ENCODE peak calls at places on chromosomes 11 and 22, in eight cellular contexts. One of them, this sample, is unnamed.

GRCh38 chr22:44449061-44449682 is 48.9 kb downstream of the RTL6 start:
- DNase-seq in NAMALWA: no peak
- DNase-seq in naive thymus-derived CD4-positive, alpha-beta T cell: no peak
- DNase-seq in activated CD8-positive, alpha-beta memory T cell treated with anti-CD3 and anti-CD28 coated beads for 24 hours: no peak
- DNase-seq in foreskin melanocyte: no peak
- DNase-seq in ureter: no peak
- DNase-seq in stimulated activated CD4-positive, alpha-beta T cell treated with anti-CD3 and anti-CD28 coated beads, Interleukin-1b, Interleukin-23, amount 100 ng/mL, for 48 hours: no peak
- DNase-seq in thoracic aorta: no peak
- DNase-seq in this sample: no peak

GRCh38 chr11:133070790-133071189 is 461.5 kb downstream of the OPCML start:
- DNase-seq in foreskin melanocyte: no peak
- DNase-seq in NAMALWA: no peak
- DNase-seq in thoracic aorta: no peak
- DNase-seq in stimulated activated CD4-positive, alpha-beta T cell treated with anti-CD3 and anti-CD28 coated beads, Interleukin-1b, Interleukin-23, amount 100 ng/mL, for 48 hours: no peak
- DNase-seq in naive thymus-derived CD4-positive, alpha-beta T cell: no peak
- DNase-seq in activated CD8-positive, alpha-beta memory T cell treated with anti-CD3 and anti-CD28 coated beads for 24 hours: no peak
- DNase-seq in ureter: no peak
- DNase-seq in this sample: no peak

GRCh38 chr11:1780700-1781592 is 17.2 kb upstream of the CTSD start:
- DNase-seq in foreskin melanocyte: peak
- DNase-seq in NAMALWA: no peak
- DNase-seq in thoracic aorta: no peak
- DNase-seq in activated CD8-positive, alpha-beta memory T cell treated with anti-CD3 and anti-CD28 coated beads for 24 hours: no peak
- DNase-seq in naive thymus-derived CD4-positive, alpha-beta T cell: peak
- DNase-seq in stimulated activated CD4-positive, alpha-beta T cell treated with anti-CD3 and anti-CD28 coated beads, Interleukin-1b, Interleukin-23, amount 100 ng/mL, for 48 hours: no peak
- DNase-seq in ureter: peak
- DNase-seq in this sample: no peak

GRCh38 chr11:92511522-92512203 is 287.0 kb downstream of the FAT3 start:
- DNase-seq in thoracic aorta: no peak
- DNase-seq in activated CD8-positive, alpha-beta memory T cell treated with anti-CD3 and anti-CD28 coated beads for 24 hours: no peak
- DNase-seq in ureter: no peak
- DNase-seq in stimulated activated CD4-positive, alpha-beta T cell treated with anti-CD3 and anti-CD28 coated beads, Interleukin-1b, Interleukin-23, amount 100 ng/mL, for 48 hours: no peak
- DNase-seq in NAMALWA: no peak
- DNase-seq in foreskin melanocyte: no peak
- DNase-seq in naive thymus-derived CD4-positive, alpha-beta T cell: no peak
- DNase-seq in this sample: no peak

GRCh38 chr22:31950226-31950625 is 5.9 kb downstream of the YWHAH start:
- DNase-seq in naive thymus-derived CD4-positive, alpha-beta T cell: no peak
- DNase-seq in activated CD8-positive, alpha-beta memory T cell treated with anti-CD3 and anti-CD28 coated beads for 24 hours: no peak
- DNase-seq in stimulated activated CD4-positive, alpha-beta T cell treated with anti-CD3 and anti-CD28 coated beads, Interleukin-1b, Interleukin-23, amount 100 ng/mL, for 48 hours: no peak
- DNase-seq in foreskin melanocyte: no peak
- DNase-seq in ureter: no peak
- DNase-seq in NAMALWA: no peak
- DNase-seq in thoracic aorta: no peak
- DNase-seq in this sample: no peak

GRCh38 chr22:38674888-38675287 is 6.9 kb upstream of the TOMM22 start:
- DNase-seq in activated CD8-positive, alpha-beta memory T cell treated with anti-CD3 and anti-CD28 coated beads for 24 hours: no peak
- DNase-seq in thoracic aorta: no peak
- DNase-seq in NAMALWA: no peak
- DNase-seq in stimulated activated CD4-positive, alpha-beta T cell treated with anti-CD3 and anti-CD28 coated beads, Interleukin-1b, Interleukin-23, amount 100 ng/mL, for 48 hours: no peak
- DNase-seq in ureter: no peak
- DNase-seq in naive thymus-derived CD4-positive, alpha-beta T cell: no peak
- DNase-seq in foreskin melanocyte: no peak
- DNase-seq in this sample: no peak

GRCh38 chr22:26797910-26798309 is 140.5 kb downstream of the MIAT start:
- DNase-seq in thoracic aorta: no peak
- DNase-seq in ureter: no peak
- DNase-seq in foreskin melanocyte: no peak
- DNase-seq in naive thymus-derived CD4-positive, alpha-beta T cell: no peak
- DNase-seq in activated CD8-positive, alpha-beta memory T cell treated with anti-CD3 and anti-CD28 coated beads for 24 hours: no peak
- DNase-seq in stimulated activated CD4-positive, alpha-beta T cell treated with anti-CD3 and anti-CD28 coated beads, Interleukin-1b, Interleukin-23, amount 100 ng/mL, for 48 hours: no peak
- DNase-seq in NAMALWA: peak
- DNase-seq in this sample: no peak

GRCh38 chr22:27192135-27192900 is 534.9 kb downstream of the MIAT start:
- DNase-seq in NAMALWA: no peak
- DNase-seq in foreskin melanocyte: no peak
- DNase-seq in thoracic aorta: no peak
- DNase-seq in ureter: no peak
- DNase-seq in activated CD8-positive, alpha-beta memory T cell treated with anti-CD3 and anti-CD28 coated beads for 24 hours: no peak
- DNase-seq in stimulated activated CD4-positive, alpha-beta T cell treated with anti-CD3 and anti-CD28 coated beads, Interleukin-1b, Interleukin-23, amount 100 ng/mL, for 48 hours: no peak
- DNase-seq in naive thymus-derived CD4-positive, alpha-beta T cell: no peak
- DNase-seq in this sample: no peak

GRCh38 chr11:86346513-86346912 is 28.2 kb upstream of the CCDC81 start:
- DNase-seq in NAMALWA: no peak
- DNase-seq in stimulated activated CD4-positive, alpha-beta T cell treated with anti-CD3 and anti-CD28 coated beads, Interleukin-1b, Interleukin-23, amount 100 ng/mL, for 48 hours: no peak
- DNase-seq in foreskin melanocyte: no peak
- DNase-seq in ureter: no peak
- DNase-seq in naive thymus-derived CD4-positive, alpha-beta T cell: no peak
- DNase-seq in activated CD8-positive, alpha-beta memory T cell treated with anti-CD3 and anti-CD28 coated beads for 24 hours: no peak
- DNase-seq in thoracic aorta: no peak
- DNase-seq in this sample: no peak

GRCh38 chr11:76640540-76640939 is 30.0 kb downstream of the LRRC32 start:
- DNase-seq in foreskin melanocyte: no peak
- DNase-seq in activated CD8-positive, alpha-beta memory T cell treated with anti-CD3 and anti-CD28 coated beads for 24 hours: peak
- DNase-seq in ureter: no peak
- DNase-seq in NAMALWA: no peak
- DNase-seq in thoracic aorta: no peak
- DNase-seq in stimulated activated CD4-positive, alpha-beta T cell treated with anti-CD3 and anti-CD28 coated beads, Interleukin-1b, Interleukin-23, amount 100 ng/mL, for 48 hours: no peak
- DNase-seq in naive thymus-derived CD4-positive, alpha-beta T cell: no peak
- DNase-seq in this sample: no peak

GRCh38 chr11:77147668-77148321 is 19.7 kb downstream of the MYO7A start:
- DNase-seq in ureter: no peak
- DNase-seq in thoracic aorta: no peak
- DNase-seq in foreskin melanocyte: no peak
- DNase-seq in activated CD8-positive, alpha-beta memory T cell treated with anti-CD3 and anti-CD28 coated beads for 24 hours: peak
- DNase-seq in NAMALWA: no peak
- DNase-seq in naive thymus-derived CD4-positive, alpha-beta T cell: no peak
- DNase-seq in stimulated activated CD4-positive, alpha-beta T cell treated with anti-CD3 and anti-CD28 coated beads, Interleukin-1b, Interleukin-23, amount 100 ng/mL, for 48 hours: peak
- DNase-seq in this sample: no peak

GRCh38 chr11:111796696-111797095 is 30.5 kb upstream of the PPP2R1B start:
- DNase-seq in naive thymus-derived CD4-positive, alpha-beta T cell: no peak
- DNase-seq in foreskin melanocyte: no peak
- DNase-seq in NAMALWA: no peak
- DNase-seq in ureter: no peak
- DNase-seq in activated CD8-positive, alpha-beta memory T cell treated with anti-CD3 and anti-CD28 coated beads for 24 hours: no peak
- DNase-seq in thoracic aorta: no peak
- DNase-seq in stimulated activated CD4-positive, alpha-beta T cell treated with anti-CD3 and anti-CD28 coated beads, Interleukin-1b, Interleukin-23, amount 100 ng/mL, for 48 hours: no peak
- DNase-seq in this sample: peak

GRCh38 chr11:123491241-123491640 is 61.2 kb downstream of the GRAMD1B start:
- DNase-seq in foreskin melanocyte: no peak
- DNase-seq in activated CD8-positive, alpha-beta memory T cell treated with anti-CD3 and anti-CD28 coated beads for 24 hours: no peak
- DNase-seq in NAMALWA: no peak
- DNase-seq in naive thymus-derived CD4-positive, alpha-beta T cell: no peak
- DNase-seq in stimulated activated CD4-positive, alpha-beta T cell treated with anti-CD3 and anti-CD28 coated beads, Interleukin-1b, Interleukin-23, amount 100 ng/mL, for 48 hours: no peak
- DNase-seq in ureter: no peak
- DNase-seq in thoracic aorta: no peak
- DNase-seq in this sample: no peak

GRCh38 chr11:26827567-26828037 is 105.7 kb upstream of the SLC5A12 start:
- DNase-seq in foreskin melanocyte: peak
- DNase-seq in activated CD8-positive, alpha-beta memory T cell treated with anti-CD3 and anti-CD28 coated beads for 24 hours: no peak
- DNase-seq in NAMALWA: no peak
- DNase-seq in naive thymus-derived CD4-positive, alpha-beta T cell: no peak
- DNase-seq in stimulated activated CD4-positive, alpha-beta T cell treated with anti-CD3 and anti-CD28 coated beads, Interleukin-1b, Interleukin-23, amount 100 ng/mL, for 48 hours: no peak
- DNase-seq in thoracic aorta: no peak
- DNase-seq in ureter: no peak
- DNase-seq in this sample: no peak

GRCh38 chr11:66846671-66847091 is 3.4 kb downstream of the RCE1 start:
- DNase-seq in foreskin melanocyte: no peak
- DNase-seq in ureter: peak
- DNase-seq in NAMALWA: no peak
- DNase-seq in activated CD8-positive, alpha-beta memory T cell treated with anti-CD3 and anti-CD28 coated beads for 24 hours: no peak
- DNase-seq in naive thymus-derived CD4-positive, alpha-beta T cell: no peak
- DNase-seq in thoracic aorta: no peak
- DNase-seq in stimulated activated CD4-positive, alpha-beta T cell treated with anti-CD3 and anti-CD28 coated beads, Interleukin-1b, Interleukin-23, amount 100 ng/mL, for 48 hours: no peak
- DNase-seq in this sample: no peak

GRCh38 chr11:61294717-61295595 is at the start of gene VWCE:
- DNase-seq in naive thymus-derived CD4-positive, alpha-beta T cell: peak
- DNase-seq in foreskin melanocyte: no peak
- DNase-seq in NAMALWA: peak
- DNase-seq in thoracic aorta: no peak
- DNase-seq in ureter: peak
- DNase-seq in activated CD8-positive, alpha-beta memory T cell treated with anti-CD3 and anti-CD28 coated beads for 24 hours: peak
- DNase-seq in stimulated activated CD4-positive, alpha-beta T cell treated with anti-CD3 and anti-CD28 coated beads, Interleukin-1b, Interleukin-23, amount 100 ng/mL, for 48 hours: peak
- DNase-seq in this sample: no peak

GRCh38 chr11:107606122-107606521 is 15.2 kb downstream of the ELMOD1 start:
- DNase-seq in ureter: no peak
- DNase-seq in thoracic aorta: no peak
- DNase-seq in naive thymus-derived CD4-positive, alpha-beta T cell: no peak
- DNase-seq in foreskin melanocyte: no peak
- DNase-seq in activated CD8-positive, alpha-beta memory T cell treated with anti-CD3 and anti-CD28 coated beads for 24 hours: no peak
- DNase-seq in NAMALWA: peak
- DNase-seq in stimulated activated CD4-positive, alpha-beta T cell treated with anti-CD3 and anti-CD28 coated beads, Interleukin-1b, Interleukin-23, amount 100 ng/mL, for 48 hours: no peak
- DNase-seq in this sample: no peak

GRCh38 chr11:33128739-33129138 is 32.5 kb downstream of the CSTF3 start:
- DNase-seq in thoracic aorta: no peak
- DNase-seq in NAMALWA: no peak
- DNase-seq in activated CD8-positive, alpha-beta memory T cell treated with anti-CD3 and anti-CD28 coated beads for 24 hours: no peak
- DNase-seq in stimulated activated CD4-positive, alpha-beta T cell treated with anti-CD3 and anti-CD28 coated beads, Interleukin-1b, Interleukin-23, amount 100 ng/mL, for 48 hours: no peak
- DNase-seq in ureter: no peak
- DNase-seq in foreskin melanocyte: no peak
- DNase-seq in naive thymus-derived CD4-positive, alpha-beta T cell: no peak
- DNase-seq in this sample: no peak

GRCh38 chr11:131764126-131764525 is 393.7 kb downstream of the NTM start:
- DNase-seq in stimulated activated CD4-positive, alpha-beta T cell treated with anti-CD3 and anti-CD28 coated beads, Interleukin-1b, Interleukin-23, amount 100 ng/mL, for 48 hours: no peak
- DNase-seq in thoracic aorta: no peak
- DNase-seq in foreskin melanocyte: no peak
- DNase-seq in ureter: no peak
- DNase-seq in naive thymus-derived CD4-positive, alpha-beta T cell: no peak
- DNase-seq in activated CD8-positive, alpha-beta memory T cell treated with anti-CD3 and anti-CD28 coated beads for 24 hours: no peak
- DNase-seq in NAMALWA: no peak
- DNase-seq in this sample: peak

GRCh38 chr22:31230871-31231621 is 18.9 kb downstream of the LIMK2 start:
- DNase-seq in thoracic aorta: no peak
- DNase-seq in ureter: peak
- DNase-seq in naive thymus-derived CD4-positive, alpha-beta T cell: peak
- DNase-seq in NAMALWA: peak
- DNase-seq in activated CD8-positive, alpha-beta memory T cell treated with anti-CD3 and anti-CD28 coated beads for 24 hours: no peak
- DNase-seq in foreskin melanocyte: no peak
- DNase-seq in stimulated activated CD4-positive, alpha-beta T cell treated with anti-CD3 and anti-CD28 coated beads, Interleukin-1b, Interleukin-23, amount 100 ng/mL, for 48 hours: peak
- DNase-seq in this sample: no peak

GRCh38 chr22:47011131-47011854 is 248.8 kb downstream of the TBC1D22A start:
- DNase-seq in naive thymus-derived CD4-positive, alpha-beta T cell: no peak
- DNase-seq in ureter: no peak
- DNase-seq in activated CD8-positive, alpha-beta memory T cell treated with anti-CD3 and anti-CD28 coated beads for 24 hours: no peak
- DNase-seq in foreskin melanocyte: no peak
- DNase-seq in thoracic aorta: no peak
- DNase-seq in NAMALWA: no peak
- DNase-seq in stimulated activated CD4-positive, alpha-beta T cell treated with anti-CD3 and anti-CD28 coated beads, Interleukin-1b, Interleukin-23, amount 100 ng/mL, for 48 hours: no peak
- DNase-seq in this sample: no peak

GRCh38 chr11:127106142-127106541 is 105.6 kb upstream of the KIRREL3 start:
- DNase-seq in NAMALWA: no peak
- DNase-seq in naive thymus-derived CD4-positive, alpha-beta T cell: no peak
- DNase-seq in foreskin melanocyte: no peak
- DNase-seq in stimulated activated CD4-positive, alpha-beta T cell treated with anti-CD3 and anti-CD28 coated beads, Interleukin-1b, Interleukin-23, amount 100 ng/mL, for 48 hours: no peak
- DNase-seq in thoracic aorta: no peak
- DNase-seq in activated CD8-positive, alpha-beta memory T cell treated with anti-CD3 and anti-CD28 coated beads for 24 hours: no peak
- DNase-seq in ureter: no peak
- DNase-seq in this sample: no peak

GRCh38 chr22:50020606-50021005 is 8.0 kb upstream of the IL17REL start:
- DNase-seq in activated CD8-positive, alpha-beta memory T cell treated with anti-CD3 and anti-CD28 coated beads for 24 hours: no peak
- DNase-seq in stimulated activated CD4-positive, alpha-beta T cell treated with anti-CD3 and anti-CD28 coated beads, Interleukin-1b, Interleukin-23, amount 100 ng/mL, for 48 hours: no peak
- DNase-seq in NAMALWA: no peak
- DNase-seq in naive thymus-derived CD4-positive, alpha-beta T cell: no peak
- DNase-seq in foreskin melanocyte: no peak
- DNase-seq in ureter: no peak
- DNase-seq in thoracic aorta: no peak
- DNase-seq in this sample: no peak

GRCh38 chr22:48744967-48745841 is 1082.5 kb downstream of the BRD1 start:
- DNase-seq in thoracic aorta: no peak
- DNase-seq in NAMALWA: no peak
- DNase-seq in stimulated activated CD4-positive, alpha-beta T cell treated with anti-CD3 and anti-CD28 coated beads, Interleukin-1b, Interleukin-23, amount 100 ng/mL, for 48 hours: no peak
- DNase-seq in ureter: peak
- DNase-seq in naive thymus-derived CD4-positive, alpha-beta T cell: peak
- DNase-seq in activated CD8-positive, alpha-beta memory T cell treated with anti-CD3 and anti-CD28 coated beads for 24 hours: no peak
- DNase-seq in foreskin melanocyte: no peak
- DNase-seq in this sample: no peak

GRCh38 chr11:83241291-83241946 is 44.7 kb downstream of the CCDC90B start:
- DNase-seq in foreskin melanocyte: peak
- DNase-seq in stimulated activated CD4-positive, alpha-beta T cell treated with anti-CD3 and anti-CD28 coated beads, Interleukin-1b, Interleukin-23, amount 100 ng/mL, for 48 hours: no peak
- DNase-seq in thoracic aorta: no peak
- DNase-seq in ureter: peak
- DNase-seq in activated CD8-positive, alpha-beta memory T cell treated with anti-CD3 and anti-CD28 coated beads for 24 hours: no peak
- DNase-seq in naive thymus-derived CD4-positive, alpha-beta T cell: no peak
- DNase-seq in NAMALWA: peak
- DNase-seq in this sample: no peak

GRCh38 chr11:126781942-126782341 is 218.6 kb downstream of the KIRREL3 start:
- DNase-seq in thoracic aorta: no peak
- DNase-seq in stimulated activated CD4-positive, alpha-beta T cell treated with anti-CD3 and anti-CD28 coated beads, Interleukin-1b, Interleukin-23, amount 100 ng/mL, for 48 hours: no peak
- DNase-seq in ureter: no peak
- DNase-seq in NAMALWA: no peak
- DNase-seq in activated CD8-positive, alpha-beta memory T cell treated with anti-CD3 and anti-CD28 coated beads for 24 hours: no peak
- DNase-seq in naive thymus-derived CD4-positive, alpha-beta T cell: no peak
- DNase-seq in foreskin melanocyte: no peak
- DNase-seq in this sample: no peak

GRCh38 chr11:22199243-22199642 is 6.4 kb downstream of the ANO5 start:
- DNase-seq in stimulated activated CD4-positive, alpha-beta T cell treated with anti-CD3 and anti-CD28 coated beads, Interleukin-1b, Interleukin-23, amount 100 ng/mL, for 48 hours: no peak
- DNase-seq in activated CD8-positive, alpha-beta memory T cell treated with anti-CD3 and anti-CD28 coated beads for 24 hours: no peak
- DNase-seq in naive thymus-derived CD4-positive, alpha-beta T cell: no peak
- DNase-seq in NAMALWA: no peak
- DNase-seq in foreskin melanocyte: no peak
- DNase-seq in thoracic aorta: no peak
- DNase-seq in ureter: no peak
- DNase-seq in this sample: no peak

GRCh38 chr11:65251476-65251875 is 10.3 kb upstream of the POLA2 start:
- DNase-seq in naive thymus-derived CD4-positive, alpha-beta T cell: no peak
- DNase-seq in ureter: no peak
- DNase-seq in NAMALWA: no peak
- DNase-seq in activated CD8-positive, alpha-beta memory T cell treated with anti-CD3 and anti-CD28 coated beads for 24 hours: no peak
- DNase-seq in foreskin melanocyte: no peak
- DNase-seq in thoracic aorta: no peak
- DNase-seq in stimulated activated CD4-positive, alpha-beta T cell treated with anti-CD3 and anti-CD28 coated beads, Interleukin-1b, Interleukin-23, amount 100 ng/mL, for 48 hours: no peak
- DNase-seq in this sample: no peak

GRCh38 chr11:44303401-44303938 is 6.5 kb downstream of the ALX4 start:
- DNase-seq in activated CD8-positive, alpha-beta memory T cell treated with anti-CD3 and anti-CD28 coated beads for 24 hours: no peak
- DNase-seq in NAMALWA: no peak
- DNase-seq in naive thymus-derived CD4-positive, alpha-beta T cell: no peak
- DNase-seq in stimulated activated CD4-positive, alpha-beta T cell treated with anti-CD3 and anti-CD28 coated beads, Interleukin-1b, Interleukin-23, amount 100 ng/mL, for 48 hours: no peak
- DNase-seq in thoracic aorta: no peak
- DNase-seq in ureter: no peak
- DNase-seq in foreskin melanocyte: no peak
- DNase-seq in this sample: no peak

GRCh38 chr22:45284705-45285305 is at the start of gene UPK3A:
- DNase-seq in thoracic aorta: no peak
- DNase-seq in activated CD8-positive, alpha-beta memory T cell treated with anti-CD3 and anti-CD28 coated beads for 24 hours: peak
- DNase-seq in foreskin melanocyte: no peak
- DNase-seq in NAMALWA: no peak
- DNase-seq in ureter: no peak
- DNase-seq in stimulated activated CD4-positive, alpha-beta T cell treated with anti-CD3 and anti-CD28 coated beads, Interleukin-1b, Interleukin-23, amount 100 ng/mL, for 48 hours: peak
- DNase-seq in naive thymus-derived CD4-positive, alpha-beta T cell: peak
- DNase-seq in this sample: no peak

GRCh38 chr11:118629761-118630661 is 22.6 kb downstream of the PHLDB1 start:
- DNase-seq in ureter: no peak
- DNase-seq in naive thymus-derived CD4-positive, alpha-beta T cell: no peak
- DNase-seq in activated CD8-positive, alpha-beta memory T cell treated with anti-CD3 and anti-CD28 coated beads for 24 hours: no peak
- DNase-seq in NAMALWA: no peak
- DNase-seq in thoracic aorta: no peak
- DNase-seq in stimulated activated CD4-positive, alpha-beta T cell treated with anti-CD3 and anti-CD28 coated beads, Interleukin-1b, Interleukin-23, amount 100 ng/mL, for 48 hours: no peak
- DNase-seq in foreskin melanocyte: no peak
- DNase-seq in this sample: no peak

GRCh38 chr11:13117344-13117743 is 108.2 kb downstream of the RASSF10 start:
- DNase-seq in ureter: no peak
- DNase-seq in stimulated activated CD4-positive, alpha-beta T cell treated with anti-CD3 and anti-CD28 coated beads, Interleukin-1b, Interleukin-23, amount 100 ng/mL, for 48 hours: no peak
- DNase-seq in activated CD8-positive, alpha-beta memory T cell treated with anti-CD3 and anti-CD28 coated beads for 24 hours: no peak
- DNase-seq in NAMALWA: no peak
- DNase-seq in thoracic aorta: no peak
- DNase-seq in foreskin melanocyte: no peak
- DNase-seq in naive thymus-derived CD4-positive, alpha-beta T cell: no peak
- DNase-seq in this sample: no peak

GRCh38 chr22:49886346-49887073 is 31.7 kb downstream of the ALG12 start:
- DNase-seq in stimulated activated CD4-positive, alpha-beta T cell treated with anti-CD3 and anti-CD28 coated beads, Interleukin-1b, Interleukin-23, amount 100 ng/mL, for 48 hours: no peak
- DNase-seq in activated CD8-positive, alpha-beta memory T cell treated with anti-CD3 and anti-CD28 coated beads for 24 hours: no peak
- DNase-seq in NAMALWA: no peak
- DNase-seq in thoracic aorta: no peak
- DNase-seq in foreskin melanocyte: no peak
- DNase-seq in naive thymus-derived CD4-positive, alpha-beta T cell: no peak
- DNase-seq in ureter: no peak
- DNase-seq in this sample: no peak

GRCh38 chr11:122706689-122707088 is 51.2 kb downstream of the UBASH3B start:
- DNase-seq in ureter: no peak
- DNase-seq in activated CD8-positive, alpha-beta memory T cell treated with anti-CD3 and anti-CD28 coated beads for 24 hours: no peak
- DNase-seq in naive thymus-derived CD4-positive, alpha-beta T cell: no peak
- DNase-seq in thoracic aorta: no peak
- DNase-seq in stimulated activated CD4-positive, alpha-beta T cell treated with anti-CD3 and anti-CD28 coated beads, Interleukin-1b, Interleukin-23, amount 100 ng/mL, for 48 hours: no peak
- DNase-seq in NAMALWA: no peak
- DNase-seq in foreskin melanocyte: no peak
- DNase-seq in this sample: no peak